ENCODE peak calls at places on chromosomes 13 and 19, in four cellular contexts. One of them, this sample, is unnamed.

GRCh38 chr13:68439821-68440220 is 1209.7 kb upstream of the PCDH9 start:
- DNase-seq in ascending aorta: no peak
- DNase-seq in psoas muscle: no peak
- DNase-seq in RWPE2: no peak
- DNase-seq in this sample: no peak

GRCh38 chr19:14473915-14474578 is 1.1 kb downstream of the PTGER1 start:
- DNase-seq in ascending aorta: no peak
- DNase-seq in psoas muscle: peak; percentile 56
- DNase-seq in RWPE2: peak; percentile 63
- DNase-seq in this sample: no peak

GRCh38 chr19:55901369-55902079 is 30.6 kb downstream of the NLRP13 start:
- DNase-seq in ascending aorta: no peak
- DNase-seq in psoas muscle: no peak
- DNase-seq in RWPE2: no peak
- DNase-seq in this sample: no peak

GRCh38 chr19:29665826-29666633 is 769 bp downstream of the PLEKHF1 start:
- DNase-seq in ascending aorta: peak; percentile 35
- DNase-seq in psoas muscle: peak; percentile 79
- DNase-seq in RWPE2: no peak
- DNase-seq in this sample: peak; percentile 90

GRCh38 chr13:82751221-82751620 is 1131.1 kb downstream of the SLITRK1 start:
- DNase-seq in ascending aorta: no peak
- DNase-seq in psoas muscle: no peak
- DNase-seq in RWPE2: no peak
- DNase-seq in this sample: no peak

GRCh38 chr19:45171211-45171623 is 6.8 kb downstream of the TRAPPC6A start:
- DNase-seq in ascending aorta: no peak
- DNase-seq in psoas muscle: no peak
- DNase-seq in RWPE2: no peak
- DNase-seq in this sample: no peak

GRCh38 chr19:47507031-47507430 is 7.8 kb downstream of the NAPA start:
- DNase-seq in ascending aorta: no peak
- DNase-seq in psoas muscle: no peak
- DNase-seq in RWPE2: no peak
- DNase-seq in this sample: peak; percentile 69

GRCh38 chr19:45591004-45591637 is 6.5 kb upstream of the OPA3 start:
- DNase-seq in ascending aorta: no peak
- DNase-seq in psoas muscle: peak; percentile 39
- DNase-seq in RWPE2: no peak
- DNase-seq in this sample: no peak

GRCh38 chr19:8208119-8208709 is 956 bp upstream of the CERS4 start:
- DNase-seq in ascending aorta: no peak
- DNase-seq in psoas muscle: peak; percentile 42
- DNase-seq in RWPE2: no peak
- DNase-seq in this sample: no peak

GRCh38 chr13:20679879-20680278 is 23.6 kb upstream of the IL17D start:
- DNase-seq in ascending aorta: no peak
- DNase-seq in psoas muscle: no peak
- DNase-seq in RWPE2: no peak
- DNase-seq in this sample: no peak

GRCh38 chr19:48715276-48715675 is 4.2 kb downstream of the MAMSTR start:
- DNase-seq in ascending aorta: no peak
- DNase-seq in psoas muscle: no peak
- DNase-seq in RWPE2: no peak
- DNase-seq in this sample: peak; percentile 79

GRCh38 chr19:48714759-48715261 is 4.7 kb downstream of the MAMSTR start:
- DNase-seq in ascending aorta: no peak
- DNase-seq in psoas muscle: no peak
- DNase-seq in RWPE2: no peak
- DNase-seq in this sample: no peak

GRCh38 chr19:48715681-48716171 is 3.8 kb downstream of the MAMSTR start:
- DNase-seq in ascending aorta: no peak
- DNase-seq in psoas muscle: no peak
- DNase-seq in RWPE2: no peak
- DNase-seq in this sample: no peak

GRCh38 chr19:48718711-48719231 is 754 bp downstream of the MAMSTR start:
- DNase-seq in ascending aorta: no peak
- DNase-seq in psoas muscle: no peak
- DNase-seq in RWPE2: no peak
- DNase-seq in this sample: no peak

DNA sequence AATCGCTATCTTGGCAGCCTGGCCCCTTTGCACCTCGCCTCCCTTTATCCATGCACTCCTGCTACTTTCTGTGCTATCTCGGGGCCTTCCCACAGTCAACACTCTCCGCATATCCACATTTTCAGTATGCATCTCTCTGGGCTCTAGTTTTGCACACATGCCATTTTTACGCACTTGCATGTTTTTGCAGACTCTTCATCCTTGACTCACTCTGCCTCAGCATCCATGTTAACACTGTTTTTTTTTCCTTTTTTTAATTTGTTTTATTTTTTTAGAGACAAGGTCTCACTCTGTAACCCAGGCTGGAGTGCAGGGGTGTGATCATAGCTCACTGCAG is 2.5 kb downstream of the MAMSTR start:
- DNase-seq in ascending aorta: no peak
- DNase-seq in psoas muscle: no peak
- DNase-seq in RWPE2: no peak
- DNase-seq in this sample: no peak
- H3K4me3 ChIP-seq in ascending aorta: peak overlapping the region; percentile 50
- H3K4me3 ChIP-seq in psoas muscle: peak overlapping the region; percentile 78
- H3K4me3 ChIP-seq in RWPE2: no peak overlapping the region
- H3K4me3 ChIP-seq in this sample: peak overlapping the region; percentile 66

DNA sequence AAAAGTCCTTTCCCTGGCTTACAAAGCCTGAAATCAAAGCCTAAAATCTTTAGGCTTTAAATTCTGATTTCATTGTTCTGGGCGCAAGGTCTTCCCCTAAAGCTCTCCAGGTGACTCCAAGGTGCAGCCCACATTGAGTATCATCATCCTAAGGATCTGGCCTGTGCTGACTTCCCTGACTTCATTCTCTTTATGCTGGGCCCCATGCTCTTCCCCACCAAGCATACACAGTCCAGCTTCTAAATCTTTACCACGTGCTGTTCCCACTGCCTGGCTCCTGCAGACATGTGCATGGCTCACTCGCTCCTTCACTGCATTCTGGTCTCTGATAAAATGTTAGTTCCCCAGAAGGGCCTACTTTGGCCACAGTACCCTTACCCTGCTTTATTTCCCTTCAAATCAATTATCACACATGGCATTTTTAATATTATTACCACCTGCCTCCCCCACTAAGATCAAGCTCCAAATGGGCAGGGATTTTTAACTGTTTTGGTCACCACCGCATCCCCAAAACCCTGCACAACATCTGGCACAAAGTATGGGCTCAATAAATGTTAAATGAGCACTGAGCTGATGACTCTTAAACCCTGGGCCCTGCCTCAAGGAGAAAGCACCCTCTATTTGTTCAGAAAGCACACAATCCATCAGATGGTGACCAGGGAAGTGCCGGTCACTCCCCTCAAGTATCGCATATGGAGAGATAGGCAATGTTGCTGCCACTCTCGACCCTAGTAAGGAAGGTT is 3.3 kb downstream of the FBL start:
- DNase-seq in ascending aorta: no peak
- DNase-seq in psoas muscle: no peak
- DNase-seq in RWPE2: peak; percentile 8
- DNase-seq in this sample: no peak
- H3K27ac ChIP-seq in ascending aorta: no peak overlapping the region
- H3K27ac ChIP-seq in psoas muscle: peak overlapping the region; percentile 76
- H3K27ac ChIP-seq in RWPE2: no peak overlapping the region
- H3K27ac ChIP-seq in this sample: peak overlapping the region; percentile 35

DNA sequence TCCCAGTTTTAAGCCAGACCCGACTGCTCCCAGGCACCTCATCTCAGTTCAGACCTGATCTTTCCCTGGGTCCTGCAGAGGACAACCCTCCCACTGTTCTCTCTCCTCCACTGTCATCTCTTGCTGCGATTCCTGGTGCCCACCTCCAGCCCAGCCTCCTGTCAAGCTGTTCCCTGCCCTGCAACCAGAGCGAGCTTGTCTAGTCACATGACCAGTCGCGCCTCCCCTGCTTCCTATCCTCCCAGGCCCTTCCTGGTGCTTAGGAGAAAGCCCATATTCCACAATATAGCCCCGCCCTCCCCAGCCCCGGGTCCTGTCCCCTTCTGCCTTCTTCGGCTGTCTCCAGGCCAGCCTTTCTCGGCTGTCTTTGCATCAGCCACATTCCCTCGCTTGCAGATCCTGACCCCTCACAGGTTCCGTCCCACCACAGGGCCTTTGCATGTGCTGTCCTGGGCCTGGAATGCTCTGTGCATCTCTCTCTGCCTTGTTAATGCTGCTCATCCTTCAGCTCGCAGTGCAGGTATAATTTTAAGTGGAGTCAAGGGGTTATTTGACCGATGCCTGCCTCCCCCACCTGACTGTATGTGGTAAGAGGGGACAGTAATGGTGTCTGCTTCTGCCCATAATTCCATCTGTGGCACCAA is 88.8 kb downstream of the IER2 start:
- DNase-seq in ascending aorta: no peak
- DNase-seq in psoas muscle: no peak
- DNase-seq in RWPE2: no peak
- DNase-seq in this sample: no peak
- H3K4me3 ChIP-seq in ascending aorta: no peak overlapping the region
- H3K4me3 ChIP-seq in psoas muscle: no peak overlapping the region
- H3K4me3 ChIP-seq in RWPE2: no peak overlapping the region
- H3K4me3 ChIP-seq in this sample: no peak overlapping the region

GRCh38 chr13:113196970-113197737 is 11.3 kb downstream of the PCID2 start:
- DNase-seq in ascending aorta: no peak
- DNase-seq in psoas muscle: no peak
- DNase-seq in RWPE2: no peak
- DNase-seq in this sample: no peak
- H3K27ac ChIP-seq in ascending aorta: no peak overlapping the region
- H3K27ac ChIP-seq in psoas muscle: peak overlapping the region; percentile 17
- H3K27ac ChIP-seq in RWPE2: no peak overlapping the region
- H3K27ac ChIP-seq in this sample: no peak overlapping the region

GRCh38 chr19:5047251-5047935 is 78.5 kb downstream of the KDM4B start:
- DNase-seq in ascending aorta: no peak
- DNase-seq in psoas muscle: no peak
- DNase-seq in RWPE2: no peak
- DNase-seq in this sample: no peak

GRCh38 chr19:5050016-5050656 is 81.2 kb downstream of the KDM4B start:
- DNase-seq in ascending aorta: no peak
- DNase-seq in psoas muscle: no peak
- DNase-seq in RWPE2: no peak
- DNase-seq in this sample: no peak

GRCh38 chr19:5048091-5048726 is 79.3 kb downstream of the KDM4B start:
- DNase-seq in ascending aorta: peak; percentile 13
- DNase-seq in psoas muscle: peak; percentile 81
- DNase-seq in RWPE2: no peak
- DNase-seq in this sample: peak; percentile 87

GRCh38 chr19:5049561-5049960 is 80.6 kb downstream of the KDM4B start:
- DNase-seq in ascending aorta: no peak
- DNase-seq in psoas muscle: no peak
- DNase-seq in RWPE2: no peak
- DNase-seq in this sample: no peak

GRCh38 chr19:5048727-5049553 is 80.0 kb downstream of the KDM4B start:
- DNase-seq in ascending aorta: peak; percentile 35
- DNase-seq in psoas muscle: peak; percentile 56
- DNase-seq in RWPE2: no peak
- DNase-seq in this sample: peak; percentile 87
- H3K4me3 ChIP-seq in ascending aorta: peak overlapping the region; percentile 44
- H3K4me3 ChIP-seq in psoas muscle: peak overlapping the region; percentile 18
- H3K4me3 ChIP-seq in RWPE2: no peak overlapping the region
- H3K4me3 ChIP-seq in this sample: peak overlapping the region; percentile 60

GRCh38 chr19:38671654-38672053 is 24.2 kb downstream of the ACTN4 start:
- DNase-seq in ascending aorta: no peak
- DNase-seq in psoas muscle: no peak
- DNase-seq in RWPE2: no peak
- DNase-seq in this sample: no peak
- H3K27ac ChIP-seq in ascending aorta: peak overlapping the region; percentile 96
- H3K27ac ChIP-seq in psoas muscle: peak overlapping the region; percentile 95
- H3K27ac ChIP-seq in RWPE2: peak overlapping the region; percentile 100
- H3K27ac ChIP-seq in this sample: peak overlapping the region; percentile 99

GRCh38 chr19:50702870-50703829 is 16.5 kb downstream of the SHANK1 start:
- DNase-seq in ascending aorta: no peak
- DNase-seq in psoas muscle: no peak
- DNase-seq in RWPE2: no peak
- DNase-seq in this sample: no peak
- H3K4me3 ChIP-seq in ascending aorta: no peak overlapping the region
- H3K4me3 ChIP-seq in psoas muscle: no peak overlapping the region
- H3K4me3 ChIP-seq in RWPE2: peak overlapping the region; percentile 4
- H3K4me3 ChIP-seq in this sample: no peak overlapping the region

This sample was measured in coronary artery.